ENCODE peak calls at places on chromosomes 11 and 22, in ten cellular contexts. One of them, this sample, is unnamed.

GRCh38 chr11:69950120-69950519 is 128.0 kb upstream of the ANO1 start:
- DNase-seq in H1: peak
- DNase-seq in transverse colon: peak
- DNase-seq in sigmoid colon: no peak
- DNase-seq in vagina: no peak
- DNase-seq in HCT116: peak
- DNase-seq in endothelial cell of umbilical vein: peak
- DNase-seq in stomach: no peak
- DNase-seq in GM12878: no peak
- DNase-seq in upper lobe of left lung: no peak
- DNase-seq in this sample: no peak

GRCh38 chr22:44003776-44004460 is 20.2 kb upstream of the PARVB start:
- DNase-seq in stomach: no peak
- DNase-seq in sigmoid colon: no peak
- DNase-seq in transverse colon: no peak
- DNase-seq in HCT116: peak
- DNase-seq in vagina: no peak
- DNase-seq in H1: no peak
- DNase-seq in upper lobe of left lung: no peak
- DNase-seq in GM12878: no peak
- DNase-seq in endothelial cell of umbilical vein: peak
- DNase-seq in this sample: no peak

GRCh38 chr11:119130662-119131061 is 9.3 kb downstream of the HINFP start:
- DNase-seq in GM12878: no peak
- DNase-seq in stomach: no peak
- DNase-seq in HCT116: no peak
- DNase-seq in H1: no peak
- DNase-seq in endothelial cell of umbilical vein: no peak
- DNase-seq in upper lobe of left lung: no peak
- DNase-seq in vagina: no peak
- DNase-seq in transverse colon: no peak
- DNase-seq in sigmoid colon: no peak
- DNase-seq in this sample: no peak

GRCh38 chr22:49322231-49322630 is 505.4 kb downstream of the BRD1 start:
- DNase-seq in H1: no peak
- DNase-seq in stomach: peak
- DNase-seq in HCT116: no peak
- DNase-seq in endothelial cell of umbilical vein: no peak
- DNase-seq in upper lobe of left lung: no peak
- DNase-seq in transverse colon: no peak
- DNase-seq in vagina: peak
- DNase-seq in sigmoid colon: no peak
- DNase-seq in GM12878: no peak
- DNase-seq in this sample: no peak

GRCh38 chr11:126892781-126893180 is 107.8 kb downstream of the KIRREL3 start:
- DNase-seq in upper lobe of left lung: no peak
- DNase-seq in endothelial cell of umbilical vein: no peak
- DNase-seq in HCT116: no peak
- DNase-seq in GM12878: no peak
- DNase-seq in stomach: no peak
- DNase-seq in sigmoid colon: no peak
- DNase-seq in transverse colon: no peak
- DNase-seq in vagina: no peak
- DNase-seq in H1: no peak
- DNase-seq in this sample: no peak

GRCh38 chr22:26479043-26479791 is 4.4 kb downstream of the HPS4 start:
- DNase-seq in transverse colon: no peak
- DNase-seq in endothelial cell of umbilical vein: no peak
- DNase-seq in upper lobe of left lung: no peak
- DNase-seq in vagina: no peak
- DNase-seq in stomach: no peak
- DNase-seq in sigmoid colon: no peak
- DNase-seq in H1: no peak
- DNase-seq in GM12878: no peak
- DNase-seq in HCT116: no peak
- DNase-seq in this sample: no peak

GRCh38 chr11:130611791-130612251 is 163.4 kb downstream of the ADAMTS15 start:
- DNase-seq in HCT116: no peak
- DNase-seq in vagina: peak
- DNase-seq in transverse colon: no peak
- DNase-seq in GM12878: no peak
- DNase-seq in upper lobe of left lung: no peak
- DNase-seq in endothelial cell of umbilical vein: no peak
- DNase-seq in stomach: no peak
- DNase-seq in H1: no peak
- DNase-seq in sigmoid colon: no peak
- DNase-seq in this sample: no peak

GRCh38 chr11:122785156-122785605 is 53.1 kb upstream of the CRTAM start:
- DNase-seq in endothelial cell of umbilical vein: no peak
- DNase-seq in stomach: no peak
- DNase-seq in GM12878: no peak
- DNase-seq in sigmoid colon: no peak
- DNase-seq in upper lobe of left lung: no peak
- DNase-seq in HCT116: no peak
- DNase-seq in transverse colon: no peak
- DNase-seq in vagina: no peak
- DNase-seq in H1: no peak
- DNase-seq in this sample: no peak

GRCh38 chr11:118015385-118015841 is 29.2 kb downstream of the IL10RA start:
- DNase-seq in HCT116: no peak
- DNase-seq in GM12878: no peak
- DNase-seq in H1: no peak
- DNase-seq in endothelial cell of umbilical vein: no peak
- DNase-seq in transverse colon: no peak
- DNase-seq in stomach: no peak
- DNase-seq in upper lobe of left lung: no peak
- DNase-seq in vagina: no peak
- DNase-seq in sigmoid colon: no peak
- DNase-seq in this sample: peak

GRCh38 chr11:70608568-70609314 is 210.4 kb downstream of the CTTN start:
- DNase-seq in endothelial cell of umbilical vein: no peak
- DNase-seq in upper lobe of left lung: no peak
- DNase-seq in sigmoid colon: no peak
- DNase-seq in GM12878: no peak
- DNase-seq in stomach: no peak
- DNase-seq in H1: no peak
- DNase-seq in HCT116: no peak
- DNase-seq in transverse colon: no peak
- DNase-seq in vagina: no peak
- DNase-seq in this sample: no peak

GRCh38 chr22:32775957-32776356 is 25.5 kb upstream of the TIMP3 start:
- DNase-seq in transverse colon: no peak
- DNase-seq in sigmoid colon: no peak
- DNase-seq in H1: no peak
- DNase-seq in GM12878: no peak
- DNase-seq in upper lobe of left lung: no peak
- DNase-seq in HCT116: no peak
- DNase-seq in stomach: no peak
- DNase-seq in endothelial cell of umbilical vein: no peak
- DNase-seq in vagina: no peak
- DNase-seq in this sample: no peak

GRCh38 chr22:32780726-32781310 is 20.7 kb upstream of the TIMP3 start:
- DNase-seq in sigmoid colon: no peak
- DNase-seq in upper lobe of left lung: no peak
- DNase-seq in GM12878: no peak
- DNase-seq in endothelial cell of umbilical vein: no peak
- DNase-seq in vagina: no peak
- DNase-seq in transverse colon: no peak
- DNase-seq in HCT116: no peak
- DNase-seq in stomach: no peak
- DNase-seq in H1: no peak
- DNase-seq in this sample: no peak

GRCh38 chr22:32776397-32776796 is 25.1 kb upstream of the TIMP3 start:
- DNase-seq in transverse colon: no peak
- DNase-seq in stomach: no peak
- DNase-seq in sigmoid colon: no peak
- DNase-seq in HCT116: no peak
- DNase-seq in GM12878: no peak
- DNase-seq in upper lobe of left lung: no peak
- DNase-seq in H1: no peak
- DNase-seq in vagina: no peak
- DNase-seq in endothelial cell of umbilical vein: no peak
- DNase-seq in this sample: no peak

GRCh38 chr22:32776800-32777199 is 24.7 kb upstream of the TIMP3 start:
- DNase-seq in GM12878: no peak
- DNase-seq in H1: no peak
- DNase-seq in endothelial cell of umbilical vein: no peak
- DNase-seq in vagina: no peak
- DNase-seq in stomach: no peak
- DNase-seq in sigmoid colon: no peak
- DNase-seq in transverse colon: no peak
- DNase-seq in HCT116: no peak
- DNase-seq in upper lobe of left lung: no peak
- DNase-seq in this sample: no peak

GRCh38 chr22:32777997-32778396 is 23.5 kb upstream of the TIMP3 start:
- DNase-seq in endothelial cell of umbilical vein: no peak
- DNase-seq in H1: no peak
- DNase-seq in vagina: no peak
- DNase-seq in transverse colon: no peak
- DNase-seq in GM12878: no peak
- DNase-seq in sigmoid colon: no peak
- DNase-seq in stomach: no peak
- DNase-seq in HCT116: no peak
- DNase-seq in upper lobe of left lung: no peak
- DNase-seq in this sample: no peak
- TF ChIP-seq POLR2AphosphoS5 in endothelial cell of umbilical vein: no peak
- TF ChIP-seq POLR2AphosphoS5 in H1: no peak
- TF ChIP-seq POLR2AphosphoS5 in vagina: no peak
- TF ChIP-seq POLR2AphosphoS5 in transverse colon: no peak
- TF ChIP-seq POLR2AphosphoS5 in GM12878: no peak
- TF ChIP-seq POLR2AphosphoS5 in sigmoid colon: no peak
- TF ChIP-seq POLR2AphosphoS5 in stomach: no peak
- TF ChIP-seq POLR2AphosphoS5 in HCT116: no peak
- TF ChIP-seq POLR2AphosphoS5 in upper lobe of left lung: peak
- TF ChIP-seq POLR2AphosphoS5 in this sample: no peak

DNA sequence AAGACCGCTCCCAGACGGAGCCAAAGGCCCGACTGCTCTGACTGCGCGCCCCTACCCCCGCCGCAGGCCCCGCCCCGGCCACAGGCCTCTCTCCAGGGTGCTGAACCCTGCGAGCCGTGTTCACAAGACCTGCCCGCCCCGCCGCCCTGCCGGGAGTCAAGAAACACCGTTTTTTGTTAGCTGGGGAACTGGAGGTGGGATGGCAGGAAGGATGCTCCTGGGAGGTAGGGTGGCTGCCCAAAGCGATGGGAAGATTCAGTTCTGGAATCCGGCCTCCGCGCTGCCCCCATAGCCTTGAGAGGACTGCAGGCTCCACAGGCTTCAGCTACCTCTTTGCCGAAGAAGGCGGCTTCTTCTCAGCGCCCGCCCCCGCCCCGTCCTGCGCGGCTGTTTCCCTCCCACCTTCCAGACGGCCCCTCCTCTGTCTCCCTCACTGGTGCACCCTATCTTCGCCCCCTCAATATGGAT is 2.7 kb upstream of the PDE2A start:
- DNase-seq in endothelial cell of umbilical vein: peak
- DNase-seq in upper lobe of left lung: peak
- DNase-seq in HCT116: no peak
- DNase-seq in sigmoid colon: no peak
- DNase-seq in stomach: peak
- DNase-seq in H1: no peak
- DNase-seq in vagina: no peak
- DNase-seq in transverse colon: peak
- DNase-seq in GM12878: no peak
- DNase-seq in this sample: no peak
- H3K4me3 ChIP-seq in endothelial cell of umbilical vein: no peak
- H3K4me3 ChIP-seq in upper lobe of left lung: no peak
- H3K4me3 ChIP-seq in HCT116: no peak
- H3K4me3 ChIP-seq in sigmoid colon: no peak
- H3K4me3 ChIP-seq in stomach: no peak
- H3K4me3 ChIP-seq in H1: peak
- H3K4me3 ChIP-seq in vagina: no peak
- H3K4me3 ChIP-seq in transverse colon: no peak
- H3K4me3 ChIP-seq in GM12878: no peak
- H3K4me3 ChIP-seq in this sample: no peak

GRCh38 chr11:74330065-74330858 is 18.8 kb upstream of the P4HA3 start:
- DNase-seq in transverse colon: no peak
- DNase-seq in GM12878: no peak
- DNase-seq in vagina: no peak
- DNase-seq in stomach: no peak
- DNase-seq in endothelial cell of umbilical vein: peak
- DNase-seq in upper lobe of left lung: no peak
- DNase-seq in HCT116: no peak
- DNase-seq in H1: no peak
- DNase-seq in sigmoid colon: no peak
- DNase-seq in this sample: no peak
- TF ChIP-seq POLR2A in transverse colon: no peak
- TF ChIP-seq POLR2A in GM12878: no peak
- TF ChIP-seq POLR2A in vagina: no peak
- TF ChIP-seq POLR2A in stomach: no peak
- TF ChIP-seq POLR2A in endothelial cell of umbilical vein: no peak
- TF ChIP-seq POLR2A in upper lobe of left lung: no peak
- TF ChIP-seq POLR2A in HCT116: no peak
- TF ChIP-seq POLR2A in H1: no peak
- TF ChIP-seq POLR2A in sigmoid colon: no peak
- TF ChIP-seq POLR2A in this sample: no peak

DNA sequence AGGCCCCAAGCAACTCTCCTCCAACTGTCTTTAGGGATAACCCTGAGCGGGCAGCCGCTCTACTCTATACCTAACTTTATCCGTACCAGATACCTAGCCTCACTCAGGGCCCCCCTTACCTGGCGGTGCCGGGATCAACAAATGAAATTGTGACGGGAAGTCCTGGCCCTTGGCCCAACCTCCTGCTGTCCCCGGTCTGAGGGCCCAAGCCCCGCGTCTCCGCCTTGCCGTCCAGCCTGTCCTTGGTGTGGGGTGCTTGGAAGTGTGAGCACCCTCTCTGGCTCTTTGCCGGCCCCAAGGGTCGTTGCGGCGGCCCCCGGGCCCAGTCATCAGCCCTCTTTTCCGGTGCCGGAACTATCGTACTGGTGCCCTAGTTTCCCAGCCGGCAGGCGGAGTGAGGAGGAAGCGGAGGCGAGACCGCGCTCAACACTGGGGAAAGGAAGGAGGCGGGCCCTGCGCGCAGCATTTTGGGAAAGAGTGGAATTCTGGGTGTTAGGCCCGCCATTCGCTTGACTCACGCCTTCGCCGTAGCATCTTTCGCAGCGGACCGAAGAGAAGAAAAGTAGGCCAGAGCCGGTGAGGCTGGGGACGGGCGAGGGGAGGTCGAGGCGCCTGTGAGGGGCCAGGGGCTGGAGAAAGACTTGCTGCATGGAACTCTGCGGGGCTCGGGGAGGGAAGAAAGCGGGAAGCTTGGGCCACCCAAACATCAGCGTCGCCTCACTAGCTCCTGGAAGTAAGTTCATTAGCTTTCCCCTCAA is at the start of gene SNRPD3:
- DNase-seq in GM12878: peak
- DNase-seq in upper lobe of left lung: peak
- DNase-seq in HCT116: peak
- DNase-seq in H1: peak
- DNase-seq in stomach: peak
- DNase-seq in endothelial cell of umbilical vein: peak
- DNase-seq in sigmoid colon: peak
- DNase-seq in vagina: no peak
- DNase-seq in transverse colon: peak
- DNase-seq in this sample: peak
- TF ChIP-seq POLR2AphosphoS5 in GM12878: peak
- TF ChIP-seq POLR2AphosphoS5 in upper lobe of left lung: peak
- TF ChIP-seq POLR2AphosphoS5 in HCT116: peak
- TF ChIP-seq POLR2AphosphoS5 in H1: peak
- TF ChIP-seq POLR2AphosphoS5 in stomach: peak
- TF ChIP-seq POLR2AphosphoS5 in endothelial cell of umbilical vein: peak
- TF ChIP-seq POLR2AphosphoS5 in sigmoid colon: peak
- TF ChIP-seq POLR2AphosphoS5 in vagina: peak
- TF ChIP-seq POLR2AphosphoS5 in transverse colon: peak
- TF ChIP-seq POLR2AphosphoS5 in this sample: peak

GRCh38 chr11:85766801-85767200 is 44.1 kb downstream of the SYTL2 start:
- DNase-seq in HCT116: no peak
- DNase-seq in upper lobe of left lung: no peak
- DNase-seq in transverse colon: no peak
- DNase-seq in endothelial cell of umbilical vein: no peak
- DNase-seq in sigmoid colon: no peak
- DNase-seq in vagina: no peak
- DNase-seq in GM12878: no peak
- DNase-seq in H1: no peak
- DNase-seq in stomach: no peak
- DNase-seq in this sample: no peak
- H3K4me3 ChIP-seq in HCT116: no peak
- H3K4me3 ChIP-seq in upper lobe of left lung: no peak
- H3K4me3 ChIP-seq in transverse colon: no peak
- H3K4me3 ChIP-seq in endothelial cell of umbilical vein: no peak
- H3K4me3 ChIP-seq in sigmoid colon: no peak
- H3K4me3 ChIP-seq in vagina: no peak
- H3K4me3 ChIP-seq in GM12878: no peak
- H3K4me3 ChIP-seq in H1: no peak
- H3K4me3 ChIP-seq in stomach: no peak
- H3K4me3 ChIP-seq in this sample: no peak

This sample was measured in suprapubic skin.